ENCODE peak calls at places on chromosome 10, in five cellular contexts. One of them, this sample, is unnamed.
A peak's percentile ranks its signal among the peaks of the same experiment; 100 is the strongest.

GRCh38 chr10:43353495-43354324 is 17.7 kb upstream of the FXYD4 start:
- DNase-seq in WERI-Rb-1: no peak
- DNase-seq in heart left ventricle: no peak
- DNase-seq in fibroblast of lung: peak; percentile 61
- DNase-seq in psoas muscle: no peak
- DNase-seq in this sample: no peak

GRCh38 chr10:133255323-133255722 is 17.7 kb downstream of the VENTX start:
- DNase-seq in WERI-Rb-1: no peak
- DNase-seq in heart left ventricle: no peak
- DNase-seq in fibroblast of lung: no peak
- DNase-seq in psoas muscle: no peak
- DNase-seq in this sample: no peak

GRCh38 chr10:126876456-126876855 is 28.8 kb upstream of the DOCK1 start:
- DNase-seq in WERI-Rb-1: no peak
- DNase-seq in heart left ventricle: no peak
- DNase-seq in fibroblast of lung: peak; percentile 13
- DNase-seq in psoas muscle: no peak
- DNase-seq in this sample: no peak

GRCh38 chr10:7541137-7542087 is 125.4 kb downstream of the ITIH5 start:
- DNase-seq in WERI-Rb-1: no peak
- DNase-seq in heart left ventricle: peak; percentile 76
- DNase-seq in fibroblast of lung: peak; percentile 66
- DNase-seq in psoas muscle: peak; percentile 67
- DNase-seq in this sample: no peak

GRCh38 chr10:76150139-76150885 is 718.9 kb downstream of the LRMDA start:
- DNase-seq in WERI-Rb-1: no peak
- DNase-seq in heart left ventricle: no peak
- DNase-seq in fibroblast of lung: peak; percentile 90
- DNase-seq in psoas muscle: no peak
- DNase-seq in this sample: no peak

GRCh38 chr10:125157473-125157865 is 2.9 kb downstream of the CTBP2 start:
- DNase-seq in WERI-Rb-1: no peak
- DNase-seq in heart left ventricle: no peak
- DNase-seq in fibroblast of lung: no peak
- DNase-seq in psoas muscle: no peak
- DNase-seq in this sample: no peak

GRCh38 chr10:35372329-35372728 is 36.0 kb downstream of the CCNY start:
- DNase-seq in WERI-Rb-1: no peak
- DNase-seq in heart left ventricle: peak; percentile 74
- DNase-seq in fibroblast of lung: peak; percentile 88
- DNase-seq in psoas muscle: no peak
- DNase-seq in this sample: no peak

GRCh38 chr10:78510566-78511323 is 477.1 kb downstream of the RPS24 start:
- DNase-seq in WERI-Rb-1: peak; percentile 83
- DNase-seq in heart left ventricle: peak; percentile 64
- DNase-seq in fibroblast of lung: no peak
- DNase-seq in psoas muscle: no peak
- DNase-seq in this sample: no peak

GRCh38 chr10:58282615-58283014 is 13.7 kb downstream of the CISD1 start:
- DNase-seq in WERI-Rb-1: no peak
- DNase-seq in heart left ventricle: no peak
- DNase-seq in fibroblast of lung: no peak
- DNase-seq in psoas muscle: no peak
- DNase-seq in this sample: no peak

GRCh38 chr10:66180651-66181318 is 745.1 kb upstream of the LRRTM3 start:
- DNase-seq in WERI-Rb-1: peak; percentile 16
- DNase-seq in heart left ventricle: no peak
- DNase-seq in fibroblast of lung: peak; percentile 44
- DNase-seq in psoas muscle: no peak
- DNase-seq in this sample: no peak

GRCh38 chr10:42990016-42990720 is 86.7 kb upstream of the RET start:
- DNase-seq in WERI-Rb-1: no peak
- DNase-seq in heart left ventricle: no peak
- DNase-seq in fibroblast of lung: no peak
- DNase-seq in psoas muscle: peak; percentile 25
- DNase-seq in this sample: no peak

GRCh38 chr10:5293691-5294550 is 70.8 kb upstream of the UCN3 start:
- DNase-seq in WERI-Rb-1: peak; percentile 21
- DNase-seq in heart left ventricle: peak; percentile 84
- DNase-seq in fibroblast of lung: peak; percentile 6
- DNase-seq in psoas muscle: peak; percentile 68
- DNase-seq in this sample: no peak

GRCh38 chr10:22908837-22909236 is 19.0 kb upstream of the ARMC3 start:
- DNase-seq in WERI-Rb-1: no peak
- DNase-seq in heart left ventricle: no peak
- DNase-seq in fibroblast of lung: no peak
- DNase-seq in psoas muscle: no peak
- DNase-seq in this sample: no peak

GRCh38 chr10:98318861-98319260 is 50.9 kb upstream of the LOXL4 start:
- DNase-seq in WERI-Rb-1: no peak
- DNase-seq in heart left ventricle: no peak
- DNase-seq in fibroblast of lung: no peak
- DNase-seq in psoas muscle: no peak
- DNase-seq in this sample: no peak

GRCh38 chr10:61961278-61961677 is 59.8 kb downstream of the ARID5B start:
- DNase-seq in WERI-Rb-1: no peak
- DNase-seq in heart left ventricle: no peak
- DNase-seq in fibroblast of lung: no peak
- DNase-seq in psoas muscle: no peak
- DNase-seq in this sample: no peak

GRCh38 chr10:16520900-16521299 is 779 bp downstream of the C1QL3 start:
- DNase-seq in WERI-Rb-1: peak; percentile 26
- DNase-seq in heart left ventricle: no peak
- DNase-seq in fibroblast of lung: peak; percentile 9
- DNase-seq in psoas muscle: peak; percentile 53
- DNase-seq in this sample: no peak
- TF ChIP-seq CTCF in WERI-Rb-1: peak; percentile 61
- TF ChIP-seq CTCF in heart left ventricle: no peak
- TF ChIP-seq CTCF in fibroblast of lung: peak; percentile 28
- TF ChIP-seq CTCF in psoas muscle: no peak
- TF ChIP-seq CTCF in this sample: no peak

GRCh38 chr10:49608166-49608758 is 1.8 kb upstream of the SLC18A3 start:
- DNase-seq in WERI-Rb-1: no peak
- DNase-seq in heart left ventricle: no peak
- DNase-seq in fibroblast of lung: no peak
- DNase-seq in psoas muscle: peak; percentile 22
- DNase-seq in this sample: peak; percentile 4
- H3K27me3 ChIP-seq in WERI-Rb-1: no peaks in the 10 kb centered on the region
- H3K27me3 ChIP-seq in heart left ventricle: peaks cover 59% of the 10 kb centered on the region
- H3K27me3 ChIP-seq in fibroblast of lung: peaks cover 50% of the 10 kb centered on the region
- H3K27me3 ChIP-seq in psoas muscle: peaks cover 82% of the 10 kb centered on the region
- H3K27me3 ChIP-seq in this sample: peaks cover 39% of the 10 kb centered on the region

GRCh38 chr10:3748484-3748883 is 36.5 kb downstream of the KLF6 start:
- DNase-seq in WERI-Rb-1: no peak
- DNase-seq in heart left ventricle: no peak
- DNase-seq in fibroblast of lung: no peak
- DNase-seq in psoas muscle: no peak
- DNase-seq in this sample: no peak

GRCh38 chr10:3750352-3750816 is 34.6 kb downstream of the KLF6 start:
- DNase-seq in WERI-Rb-1: no peak
- DNase-seq in heart left ventricle: no peak
- DNase-seq in fibroblast of lung: no peak
- DNase-seq in psoas muscle: no peak
- DNase-seq in this sample: no peak

GRCh38 chr10:3749597-3750351 is 35.2 kb downstream of the KLF6 start:
- DNase-seq in WERI-Rb-1: peak; percentile 24
- DNase-seq in heart left ventricle: peak; percentile 78
- DNase-seq in fibroblast of lung: peak; percentile 70
- DNase-seq in psoas muscle: peak; percentile 77
- DNase-seq in this sample: no peak

GRCh38 chr10:3747984-3748383 is 37.0 kb downstream of the KLF6 start:
- DNase-seq in WERI-Rb-1: no peak
- DNase-seq in heart left ventricle: no peak
- DNase-seq in fibroblast of lung: no peak
- DNase-seq in psoas muscle: no peak
- DNase-seq in this sample: no peak

GRCh38 chr10:3749011-3749410 is 36.0 kb downstream of the KLF6 start:
- DNase-seq in WERI-Rb-1: no peak
- DNase-seq in heart left ventricle: no peak
- DNase-seq in fibroblast of lung: no peak
- DNase-seq in psoas muscle: no peak
- DNase-seq in this sample: no peak
- H3K27ac ChIP-seq in WERI-Rb-1: no peak overlapping the region
- H3K27ac ChIP-seq in heart left ventricle: peak overlapping the region; percentile 11
- H3K27ac ChIP-seq in fibroblast of lung: no peak overlapping the region
- H3K27ac ChIP-seq in psoas muscle: peak overlapping the region; percentile 84
- H3K27ac ChIP-seq in this sample: peak overlapping the region; percentile 42

DNA sequence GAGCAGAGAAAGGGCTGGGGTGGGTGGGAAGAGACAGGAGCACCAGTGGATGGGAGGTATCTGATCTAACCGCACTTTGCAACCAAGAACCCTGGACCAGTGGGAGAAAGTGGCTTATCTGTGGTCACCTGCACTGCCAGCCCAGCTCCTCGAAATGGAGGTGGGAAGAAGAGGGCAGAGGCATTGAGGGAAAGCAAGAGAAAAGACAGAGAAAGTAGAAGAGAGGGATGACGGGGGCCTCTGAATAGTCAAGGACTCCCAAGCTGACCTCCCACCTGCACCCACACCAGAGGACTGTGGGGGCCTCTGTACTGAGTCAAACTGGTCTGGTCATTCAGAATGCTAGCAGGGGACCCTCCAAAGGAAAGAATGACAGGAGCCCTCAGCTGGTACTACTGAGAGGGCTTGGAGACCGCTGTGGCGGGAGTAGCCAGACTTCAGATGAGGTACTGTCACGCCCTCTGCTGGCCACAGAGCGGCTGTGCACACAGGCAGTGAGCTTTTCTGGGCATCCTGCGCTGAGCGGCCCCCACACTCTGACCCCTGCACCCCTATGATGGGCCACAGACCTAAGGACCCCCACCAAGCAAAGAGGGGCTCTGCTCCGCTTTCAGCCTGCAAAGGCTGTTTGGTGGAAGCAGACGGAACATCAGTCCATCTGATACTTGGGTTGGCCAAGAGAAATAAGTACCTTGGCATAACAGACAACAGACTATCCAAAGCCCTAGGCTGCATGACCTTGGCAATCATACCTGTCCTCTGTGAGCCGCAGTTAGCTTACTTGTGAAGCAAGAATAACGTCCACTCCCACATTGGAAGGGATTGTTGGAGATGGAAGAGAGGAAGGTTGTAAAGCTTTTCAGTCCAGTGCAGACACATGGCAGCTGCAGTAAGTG is 112.9 kb downstream of the COL13A1 start:
- DNase-seq in WERI-Rb-1: peak; percentile 81
- DNase-seq in heart left ventricle: peak; percentile 79
- DNase-seq in fibroblast of lung: peak; percentile 42
- DNase-seq in psoas muscle: peak; percentile 87
- DNase-seq in this sample: peak; percentile 83
- TF ChIP-seq CTCF in WERI-Rb-1: peak; percentile 98
- TF ChIP-seq CTCF in heart left ventricle: peak; percentile 91
- TF ChIP-seq CTCF in fibroblast of lung: peak; percentile 78
- TF ChIP-seq CTCF in psoas muscle: peak; percentile 93
- TF ChIP-seq CTCF in this sample: peak; percentile 90

GRCh38 chr10:101152316-101152715 is 21.2 kb downstream of the TLX1 start:
- DNase-seq in WERI-Rb-1: no peak
- DNase-seq in heart left ventricle: no peak
- DNase-seq in fibroblast of lung: no peak
- DNase-seq in psoas muscle: no peak
- DNase-seq in this sample: no peak
- H3K27me3 ChIP-seq in WERI-Rb-1: no peaks in the 10 kb centered on the region
- H3K27me3 ChIP-seq in heart left ventricle: peaks cover 25% of the 10 kb centered on the region
- H3K27me3 ChIP-seq in fibroblast of lung: peaks cover 41% of the 10 kb centered on the region
- H3K27me3 ChIP-seq in psoas muscle: peaks cover 76% of the 10 kb centered on the region
- H3K27me3 ChIP-seq in this sample: peaks cover 50% of the 10 kb centered on the region

GRCh38 chr10:119201233-119201632 is 6.1 kb upstream of the GRK5 start:
- DNase-seq in WERI-Rb-1: no peak
- DNase-seq in heart left ventricle: no peak
- DNase-seq in fibroblast of lung: no peak
- DNase-seq in psoas muscle: no peak
- DNase-seq in this sample: no peak
- H3K27ac ChIP-seq in WERI-Rb-1: no peak overlapping the region
- H3K27ac ChIP-seq in heart left ventricle: no peak overlapping the region
- H3K27ac ChIP-seq in fibroblast of lung: no peak overlapping the region
- H3K27ac ChIP-seq in psoas muscle: no peak overlapping the region
- H3K27ac ChIP-seq in this sample: no peak overlapping the region

DNA sequence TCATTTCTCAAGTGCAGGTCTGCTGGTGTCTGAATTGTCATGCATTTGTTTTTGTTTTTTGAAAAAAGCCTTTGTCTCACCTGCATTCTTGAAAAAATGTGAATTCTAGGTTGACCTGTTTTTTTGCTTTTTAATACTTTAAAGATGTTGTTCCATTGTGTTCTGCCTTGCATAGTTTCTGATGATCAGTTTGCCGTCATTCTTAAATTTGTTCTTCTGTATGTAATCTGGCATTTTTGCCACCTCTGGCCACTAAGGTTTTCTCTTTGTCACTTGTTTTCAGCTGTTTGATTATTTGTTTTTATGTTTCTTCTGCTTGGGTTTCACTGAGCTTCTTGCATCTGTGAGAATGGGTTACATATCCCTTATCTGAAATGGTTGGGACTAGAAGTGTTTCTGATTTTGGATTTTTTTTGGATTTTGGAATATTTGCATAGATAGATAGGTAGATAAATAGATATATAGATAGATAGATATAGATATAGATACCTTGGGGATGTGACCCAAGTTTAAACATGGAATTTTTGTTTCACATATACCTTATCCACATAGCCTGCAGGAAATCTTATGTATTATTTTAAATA is 16.5 kb downstream of the MGMT start:
- DNase-seq in WERI-Rb-1: no peak
- DNase-seq in heart left ventricle: no peak
- DNase-seq in fibroblast of lung: no peak
- DNase-seq in psoas muscle: no peak
- DNase-seq in this sample: no peak
- TF ChIP-seq CTCF in WERI-Rb-1: no peak
- TF ChIP-seq CTCF in heart left ventricle: no peak
- TF ChIP-seq CTCF in fibroblast of lung: no peak
- TF ChIP-seq CTCF in psoas muscle: no peak
- TF ChIP-seq CTCF in this sample: no peak

GRCh38 chr10:52314007-52314821 is at the start of gene DKK1:
- DNase-seq in WERI-Rb-1: peak; percentile 11
- DNase-seq in heart left ventricle: peak; percentile 73
- DNase-seq in fibroblast of lung: peak; percentile 69
- DNase-seq in psoas muscle: peak; percentile 78
- DNase-seq in this sample: peak; percentile 45
- H3K27me3 ChIP-seq in WERI-Rb-1: peaks cover 32% of the 10 kb centered on the region
- H3K27me3 ChIP-seq in heart left ventricle: peaks cover 6% of the 10 kb centered on the region
- H3K27me3 ChIP-seq in fibroblast of lung: no peaks in the 10 kb centered on the region
- H3K27me3 ChIP-seq in psoas muscle: no peaks in the 10 kb centered on the region
- H3K27me3 ChIP-seq in this sample: no peaks in the 10 kb centered on the region